ENCODE peak calls at places on chromosomes 7 and 10, in four cellular contexts. J, G, S and H are unnamed samples.

GRCh38 chr10:62384057-62384446 is 9.9 kb downstream of the ZNF365 start:
- DNase-seq in J (peak), S (peak), G (no peak), H (peak)

GRCh38 chr10:100438674-100439315 is 24.0 kb upstream of the WNT8B start:
- DNase-seq in S (no peak), J (no peak), G (no peak), H (no peak)

GRCh38 chr7:36683695-36684357 is 40.5 kb downstream of the AOAH start:
- DNase-seq in S (no peak), J (no peak), G (no peak), H (no peak)

GRCh38 chr10:4016214-4016740 is 231.3 kb upstream of the KLF6 start:
- DNase-seq in J (no peak), G (no peak), S (peak), H (no peak)

GRCh38 chr7:100430450-100431285 is 1.0 kb downstream of the MEPCE start:
- DNase-seq in S (peak), G (no peak), J (peak), H (no peak)

GRCh38 chr10:58956926-58957325 is 219.5 kb upstream of the PHYHIPL start:
- DNase-seq in S (no peak), G (peak), J (peak), H (no peak)

GRCh38 chr7:10239643-10240345 is 733.9 kb upstream of the PHF14 start:
- DNase-seq in G (no peak), J (no peak), S (no peak), H (no peak)

GRCh38 chr7:113731571-113731970 is 187.2 kb downstream of the PPP1R3A start:
- DNase-seq in J (peak), G (no peak), S (no peak), H (no peak)

GRCh38 chr7:54904130-54904529 is 114.7 kb upstream of the EGFR start:
- DNase-seq in G (no peak), J (peak), S (no peak), H (no peak)

GRCh38 chr7:28355553-28356319 is 56.6 kb upstream of the CREB5 start:
- DNase-seq in S (no peak), J (no peak), G (no peak), H (no peak)
- TF ChIP-seq MAZ in S (no peak), J (no peak), G (no peak), H (no peak)

GRCh38 chr7:1520574-1521234 is 9.8 kb upstream of the MAFK start:
- DNase-seq in J (peak), S (no peak), G (peak), H (peak)
- TF ChIP-seq MAZ in J (no peak), S (no peak), G (peak), H (no peak)

GRCh38 chr10:118850418-118851061 is 95.8 kb upstream of the CACUL1 start:
- DNase-seq in S (peak), J (peak), G (peak), H (no peak)

GRCh38 chr10:118853916-118854315 is 99.1 kb upstream of the CACUL1 start:
- DNase-seq in J (no peak), G (no peak), S (no peak), H (no peak)

GRCh38 chr10:118845776-118846175 is 91.0 kb upstream of the CACUL1 start:
- DNase-seq in J (no peak), S (no peak), G (no peak), H (no peak)

GRCh38 chr10:118856106-118856505 is 101.3 kb upstream of the CACUL1 start:
- DNase-seq in S (no peak), J (no peak), G (no peak), H (no peak)

GRCh38 chr10:118851062-118852035 is 96.6 kb upstream of the CACUL1 start:
- DNase-seq in G (no peak), S (no peak), J (no peak), H (no peak)
- TF ChIP-seq MAZ in G (no peak), S (no peak), J (no peak), H (no peak)

GRCh38 chr7:30238721-30239441 is 45.5 kb upstream of the ZNRF2 start:
- DNase-seq in J (no peak), G (peak), S (no peak), H (peak)

GRCh38 chr7:30241767-30242166 is 42.6 kb upstream of the ZNRF2 start:
- DNase-seq in S (no peak), J (no peak), G (no peak), H (no peak)

GRCh38 chr7:30240401-30240800 is 44.0 kb upstream of the ZNRF2 start:
- DNase-seq in J (no peak), G (no peak), S (peak), H (no peak)

GRCh38 chr7:30232366-30232765 is 52.0 kb upstream of the ZNRF2 start:
- DNase-seq in S (no peak), J (no peak), G (no peak), H (no peak)

DNA sequence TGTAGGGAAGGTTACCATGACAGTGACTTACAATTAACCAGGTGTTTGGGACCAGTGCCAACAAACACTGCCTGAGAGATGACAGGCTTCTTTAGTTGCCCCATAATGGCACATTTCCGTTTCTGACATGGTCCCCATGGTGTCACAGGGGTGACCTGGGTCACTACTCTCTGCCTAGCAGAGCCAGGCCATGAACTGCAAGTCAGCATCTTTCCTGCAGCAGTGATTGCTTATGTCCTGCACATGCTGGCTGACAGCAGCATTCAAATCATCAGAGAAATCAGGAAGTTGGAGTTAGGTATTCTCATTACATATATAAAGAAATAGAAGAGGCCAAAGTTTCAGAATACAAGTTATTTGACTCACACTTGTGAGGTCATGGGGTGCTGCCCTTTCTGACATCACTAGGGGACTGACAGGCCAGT is 47.1 kb upstream of the ZNRF2 start:
- DNase-seq in S (no peak), G (no peak), J (no peak), H (no peak)
- TF ChIP-seq MAZ in S (no peak), G (no peak), J (no peak), H (no peak)

GRCh38 chr7:29194594-29195417 is at the start of gene CHN2:
- DNase-seq in S (no peak), G (peak), J (no peak), H (no peak)

GRCh38 chr7:29194206-29194593 is 375 bp upstream of the CHN2 start:
- DNase-seq in S (no peak), J (no peak), G (no peak), H (no peak)

GRCh38 chr7:29192284-29192683 is 2.3 kb upstream of the CHN2 start:
- DNase-seq in G (no peak), J (no peak), S (no peak), H (no peak)

GRCh38 chr7:29192811-29193210 is 1.8 kb upstream of the CHN2 start:
- DNase-seq in J (no peak), G (no peak), S (no peak), H (no peak)

GRCh38 chr7:29193316-29194205 is 1.0 kb upstream of the CHN2 start:
- DNase-seq in J (no peak), S (no peak), G (no peak), H (no peak)
- TF ChIP-seq MAZ in J (no peak), S (no peak), G (no peak), H (no peak)

DNA sequence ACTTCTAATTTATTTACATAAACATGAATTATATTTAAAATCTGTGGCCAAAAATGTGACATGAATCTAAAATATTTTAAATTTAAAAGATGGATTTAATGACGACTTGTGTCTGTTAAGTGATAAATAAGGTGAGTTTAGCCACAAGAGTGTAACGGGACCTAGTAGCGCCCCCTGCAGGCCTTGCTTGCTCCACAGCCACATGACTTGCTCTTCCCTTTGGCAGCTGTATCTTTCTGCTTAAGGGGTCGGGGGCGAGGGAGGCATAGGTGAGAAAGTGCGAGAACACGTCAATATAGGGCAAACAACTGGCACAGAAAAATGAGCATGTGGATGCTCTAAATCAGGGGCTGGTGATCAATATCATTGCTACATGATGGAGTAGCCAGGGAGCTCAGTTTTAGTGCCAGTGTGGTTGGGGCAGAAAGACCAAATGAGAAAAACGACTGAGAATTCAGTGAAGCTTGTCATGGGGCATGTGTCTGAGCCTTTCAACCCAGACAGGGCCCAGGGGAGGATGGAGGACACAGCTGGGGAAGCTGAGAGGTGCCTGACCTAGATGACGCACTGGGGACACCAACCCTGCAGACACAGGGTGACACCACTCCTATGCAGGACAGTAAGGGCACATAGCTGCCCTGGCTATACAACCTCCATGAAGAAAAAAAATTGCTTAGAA is 49.8 kb downstream of the PAXIP1 start:
- DNase-seq in G (peak), J (peak), S (peak), H (peak)
- TF ChIP-seq MAZ in G (no peak), J (no peak), S (no peak), H (no peak)

DNA sequence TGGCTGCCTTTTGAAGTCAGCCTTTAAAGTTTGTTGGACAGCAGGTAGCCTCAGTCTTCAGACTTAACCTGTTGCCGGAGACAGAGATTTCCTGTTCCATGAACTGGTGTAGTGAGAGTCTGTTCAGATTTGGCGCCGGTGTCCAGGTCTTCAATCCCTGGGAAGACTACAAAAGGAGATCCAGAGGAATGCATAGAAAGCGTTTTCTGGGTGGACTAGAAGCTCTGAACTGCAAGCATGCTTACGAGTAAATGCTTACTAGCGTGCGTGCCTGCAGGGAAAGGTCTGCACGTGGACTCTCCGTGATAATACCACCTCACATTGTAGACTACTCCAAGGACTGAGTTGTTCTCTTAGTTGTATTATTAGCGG is 872 bp downstream of the GLRX3 start:
- DNase-seq in G (peak), S (peak), J (peak), H (peak)
- TF ChIP-seq MAZ in G (no peak), S (no peak), J (no peak), H (no peak)

GRCh38 chr10:34491666-34492065 is 323.4 kb downstream of the PARD3 start:
- DNase-seq in J (no peak), S (no peak), G (no peak), H (peak)

GRCh38 chr10:34498821-34499220 is 316.3 kb downstream of the PARD3 start:
- DNase-seq in G (no peak), J (no peak), S (no peak), H (no peak)

GRCh38 chr10:34492081-34492480 is 323.0 kb downstream of the PARD3 start:
- DNase-seq in J (no peak), S (no peak), G (no peak), H (peak)

GRCh38 chr10:34494012-34494411 is 321.1 kb downstream of the PARD3 start:
- DNase-seq in J (peak), S (no peak), G (no peak), H (peak)

DNA sequence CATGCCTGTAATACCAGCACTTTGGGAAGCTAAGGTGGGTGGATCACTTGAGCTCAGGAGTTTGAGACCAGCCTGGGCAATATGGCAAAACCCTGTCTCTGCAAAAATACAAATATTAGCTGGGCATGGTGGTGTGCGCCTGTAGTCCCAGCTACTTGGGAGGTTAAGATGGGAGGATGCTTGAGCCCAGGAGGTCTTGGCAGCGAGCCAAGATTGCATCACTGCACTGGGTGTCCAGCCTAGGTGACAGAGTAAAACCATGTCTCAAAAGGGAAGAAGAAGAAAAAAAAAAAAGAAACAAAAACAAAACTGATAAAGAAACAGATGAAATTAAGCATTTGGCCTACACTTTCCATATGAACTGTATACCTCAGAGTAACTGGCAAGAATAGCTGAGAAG is 319.2 kb downstream of the PARD3 start:
- DNase-seq in S (peak), G (no peak), J (no peak), H (peak)
- TF ChIP-seq MAZ in S (no peak), G (no peak), J (no peak), H (no peak)

GRCh38 chr10:11488126-11488525 is 123.3 kb downstream of the USP6NL start:
- DNase-seq in S (no peak), J (no peak), G (no peak), H (no peak)

GRCh38 chr10:11493646-11494045 is 117.8 kb downstream of the USP6NL start:
- DNase-seq in G (no peak), S (no peak), J (no peak), H (no peak)

GRCh38 chr10:11489591-11489990 is 121.9 kb downstream of the USP6NL start:
- DNase-seq in J (no peak), S (no peak), G (no peak), H (no peak)

GRCh38 chr10:11491087-11491486 is 120.4 kb downstream of the USP6NL start:
- DNase-seq in J (no peak), G (no peak), S (no peak), H (no peak)
- TF ChIP-seq MAZ in J (no peak), G (no peak), S (no peak), H (no peak)